ENCODE peak calls at places on chromosomes 12 and 14, in six cellular contexts. F is H1, Y is IMR-90, X is neuronal stem cell, I is mesendoderm, U is H9. P is an unnamed sample.

GRCh38 chr14:94110552-94111181 is at the start of gene IFI27:
- DNase-seq in U (peak), X (no peak), I (no peak), Y (peak), F (no peak), P (no peak)

GRCh38 chr12:71130670-71131069 is 27.1 kb downstream of the TSPAN8 start:
- DNase-seq in Y (no peak), U (no peak), F (no peak), X (no peak), I (no peak), P (no peak)

GRCh38 chr12:27711312-27711682 is 665 bp downstream of the MRPS35 start:
- DNase-seq in U (no peak), Y (no peak), X (no peak), F (no peak), I (peak), P (no peak)

GRCh38 chr14:24984846-24985589 is 64.9 kb downstream of the STXBP6 start:
- DNase-seq in I (no peak), Y (no peak), X (no peak), F (no peak), U (no peak), P (no peak)

GRCh38 chr12:54357802-54358619 is 6.3 kb downstream of the GPR84 start:
- DNase-seq in U (peak), I (peak), F (peak), Y (no peak), X (no peak), P (peak)

GRCh38 chr14:21136024-21136423 is 19.8 kb downstream of the OR5AU1 start:
- DNase-seq in I (peak), U (no peak), Y (peak), F (no peak), X (peak), P (peak)

GRCh38 chr14:51448831-51449665 is 202.7 kb upstream of the FRMD6 start:
- DNase-seq in F (no peak), U (no peak), X (no peak), Y (peak), I (no peak), P (peak)

GRCh38 chr12:1171657-1172056 is 180.6 kb downstream of the ERC1 start:
- DNase-seq in F (no peak), U (no peak), Y (no peak), I (peak), X (peak), P (peak)

GRCh38 chr14:71932229-71932951 is at the start of gene RGS6:
- DNase-seq in I (peak), F (peak), Y (no peak), X (peak), U (peak), P (no peak)

GRCh38 chr14:50768693-50769092 is 62.3 kb downstream of the NIN start:
- DNase-seq in I (no peak), X (no peak), F (no peak), Y (peak), U (no peak), P (peak)

GRCh38 chr12:85823436-85824179 is 12.6 kb downstream of the RASSF9 start:
- DNase-seq in Y (peak), F (no peak), X (no peak), I (no peak), U (no peak), P (peak)

GRCh38 chr14:104794099-104794498 is 1.4 kb downstream of the AKT1 start:
- DNase-seq in X (no peak), I (peak), Y (peak), F (peak), U (peak), P (peak)

GRCh38 chr12:112906712-112907414 is at the start of gene OAS1:
- DNase-seq in I (peak), X (no peak), F (no peak), Y (peak), U (no peak), P (peak)

GRCh38 chr14:26709019-26709418 is 111.2 kb upstream of the NOVA1 start:
- DNase-seq in F (no peak), I (no peak), U (no peak), Y (no peak), X (no peak), P (peak)

GRCh38 chr12:92810370-92810769 is 107.6 kb downstream of the PLEKHG7 start:
- DNase-seq in I (no peak), F (no peak), Y (no peak), U (no peak), X (no peak), P (no peak)

GRCh38 chr12:7859552-7859951 is 13.2 kb downstream of the SLC2A14 start:
- DNase-seq in F (no peak), I (peak), X (no peak), Y (peak), U (no peak), P (peak)

GRCh38 chr12:124828264-124829007 is 35.2 kb downstream of the SCARB1 start:
- DNase-seq in Y (peak), U (no peak), I (peak), F (no peak), X (no peak), P (peak)

GRCh38 chr12:120892265-120892664 is 11.9 kb downstream of the SPPL3 start:
- DNase-seq in X (no peak), U (no peak), F (no peak), Y (no peak), I (no peak), P (no peak)

GRCh38 chr12:19707948-19708409 is 268.7 kb downstream of the AEBP2 start:
- DNase-seq in F (no peak), I (no peak), U (no peak), X (no peak), Y (peak), P (peak)

GRCh38 chr14:89625208-89625987 is 208.4 kb upstream of the FOXN3 start:
- DNase-seq in Y (no peak), X (no peak), U (peak), I (no peak), F (no peak), P (no peak)

GRCh38 chr12:41846718-41847117 is 298.0 kb downstream of the GXYLT1 start:
- DNase-seq in F (no peak), U (no peak), I (no peak), X (no peak), Y (no peak), P (no peak)

GRCh38 chr12:132268674-132269073 is 60.7 kb downstream of the GALNT9 start:
- DNase-seq in F (no peak), X (no peak), I (no peak), U (no peak), Y (no peak), P (no peak)

GRCh38 chr14:70791971-70792370 is 17.3 kb downstream of the MAP3K9 start:
- DNase-seq in Y (no peak), F (no peak), I (no peak), U (no peak), X (no peak), P (no peak)

GRCh38 chr12:132952371-132953162 is 3.5 kb downstream of the ZNF605 start:
- DNase-seq in F (no peak), I (no peak), U (no peak), X (no peak), Y (no peak), P (no peak)

GRCh38 chr12:76010732-76011458 is 20.7 kb downstream of the PHLDA1 start:
- DNase-seq in U (no peak), F (no peak), I (peak), X (no peak), Y (peak), P (peak)

GRCh38 chr12:125187148-125187733 is 122.0 kb downstream of the AACS start:
- DNase-seq in Y (no peak), F (peak), X (no peak), I (no peak), U (no peak), P (no peak)

GRCh38 chr12:60693019-60693626 is 1097.3 kb downstream of the SLC16A7 start:
- DNase-seq in X (no peak), F (no peak), Y (peak), U (no peak), I (no peak), P (peak)

GRCh38 chr12:99271071-99271470 is 376.5 kb upstream of the GARIN6 start:
- DNase-seq in Y (no peak), I (peak), X (no peak), U (no peak), F (no peak), P (peak)

GRCh38 chr12:108731866-108732461 is 646 bp upstream of the CORO1C start:
- DNase-seq in X (peak), Y (peak), I (peak), U (peak), F (peak), P (peak)

GRCh38 chr14:36508418-36509051 is 11.5 kb downstream of the NKX2-1 start:
- DNase-seq in U (peak), X (no peak), I (peak), F (peak), Y (no peak), P (no peak)

DNA sequence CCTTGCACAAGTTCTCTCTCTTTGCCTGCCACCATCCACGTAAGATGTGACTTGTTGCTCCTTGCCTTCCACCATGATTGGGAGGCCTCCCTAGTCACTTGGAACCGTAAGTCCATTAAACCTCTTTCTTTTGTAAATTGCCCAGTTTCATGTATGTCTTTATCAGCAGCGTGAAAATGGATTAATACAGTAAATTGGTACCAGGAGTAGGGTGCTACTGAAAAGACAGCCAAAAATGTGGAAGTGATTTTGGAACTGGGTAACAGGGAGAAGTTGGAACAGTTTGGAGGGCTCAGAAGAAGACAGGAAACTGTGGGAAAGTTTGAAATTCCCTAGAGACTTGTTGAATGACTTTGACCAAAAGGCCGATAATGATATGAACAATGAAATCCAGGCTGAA is 27.9 kb downstream of the STYK1 start:
- DNase-seq in I (no peak), X (no peak), F (no peak), Y (no peak), U (no peak), P (no peak)
- H2BK15ac ChIP-seq in I (no peak), X (no peak), F (no peak), Y (no peak), U (no peak), P (no peak)

DNA sequence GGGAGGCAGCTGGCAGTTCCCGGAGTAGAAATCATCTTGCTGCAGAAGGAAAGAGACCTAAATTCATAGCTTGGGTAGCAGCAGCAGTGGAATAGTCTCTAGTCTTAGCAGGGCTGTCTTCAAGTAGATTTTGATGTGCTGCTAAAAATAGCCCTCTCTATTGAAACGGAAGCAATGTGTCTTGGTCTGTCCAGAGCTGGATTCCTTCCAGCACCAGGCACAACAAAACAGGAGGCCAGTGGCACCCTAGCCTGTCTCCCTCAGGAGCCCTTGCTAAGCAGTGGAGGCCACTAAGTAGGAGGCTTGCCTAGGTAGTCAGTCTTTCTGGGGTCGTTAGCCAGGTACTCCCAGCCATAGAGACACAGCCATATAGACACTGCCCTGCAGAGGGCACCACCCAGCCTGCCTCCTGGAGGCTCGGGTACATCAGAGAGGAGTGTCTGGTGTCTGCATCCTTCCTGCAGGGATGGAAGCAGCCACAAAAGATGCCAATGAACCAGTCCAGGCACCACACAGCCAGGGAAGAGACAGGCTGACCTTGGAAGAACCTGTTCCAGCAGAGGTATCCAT is 97.5 kb downstream of the CRACR2A start:
- DNase-seq in Y (no peak), U (peak), F (peak), X (no peak), I (peak), P (peak)
- H2BK15ac ChIP-seq in Y (no peak), U (no peak), F (no peak), X (no peak), I (no peak), P (no peak)

DNA sequence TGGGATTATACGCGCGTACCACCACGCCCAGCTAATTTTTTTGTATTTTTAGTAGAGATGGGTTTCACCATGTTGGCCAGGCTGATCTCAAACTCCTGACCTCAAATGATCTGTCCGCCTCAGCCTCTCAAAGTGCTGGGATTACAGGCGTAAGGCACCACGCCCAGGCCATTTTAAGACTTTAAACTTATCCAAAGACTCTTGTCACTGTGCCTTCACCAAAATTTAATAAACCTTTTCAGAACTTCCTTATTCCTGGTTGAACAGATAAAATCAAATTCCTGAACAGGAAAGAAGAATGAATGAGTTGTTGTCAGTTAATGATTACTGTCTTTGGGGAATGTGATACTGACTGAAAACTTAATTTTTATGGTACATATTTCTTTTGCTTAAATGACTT is 37.8 kb downstream of the GIT2 start:
- DNase-seq in U (no peak), I (no peak), F (no peak), Y (no peak), X (no peak), P (no peak)
- H2BK15ac ChIP-seq in U (no peak), I (no peak), F (no peak), Y (no peak), X (no peak), P (no peak)

DNA sequence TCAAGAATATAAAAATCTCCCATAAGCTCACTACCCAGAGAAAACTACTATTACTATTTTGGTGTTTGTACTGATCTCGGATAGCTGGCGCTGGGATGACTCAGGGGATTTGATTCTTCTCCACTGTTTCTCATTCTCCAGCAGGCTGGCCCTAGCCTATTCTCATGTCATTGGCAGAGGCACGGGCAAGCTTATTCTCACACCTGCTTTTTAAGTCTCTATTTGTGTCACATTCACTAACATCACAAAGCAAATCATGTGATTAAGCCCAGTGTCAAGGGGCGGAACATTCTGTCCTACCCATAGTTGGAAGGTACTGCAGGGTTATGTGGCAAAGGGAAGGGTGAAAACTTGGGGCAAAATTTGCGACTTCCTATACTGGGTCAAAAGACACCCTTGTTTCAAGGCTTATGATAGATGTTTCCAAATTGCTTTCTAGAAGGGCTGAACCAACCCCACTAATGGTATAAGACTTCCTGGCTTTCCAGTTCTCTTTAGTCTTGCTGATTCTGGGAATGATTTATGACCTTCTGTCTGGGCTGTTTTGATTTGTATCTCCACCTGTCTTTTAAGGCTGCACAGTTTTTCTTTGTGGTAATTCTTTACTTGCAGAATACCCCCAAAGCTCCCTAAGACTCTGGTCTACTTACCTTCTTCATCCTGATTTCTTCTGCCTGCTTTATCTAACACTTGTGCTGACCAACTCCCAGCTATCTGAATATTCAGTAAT is 406.4 kb downstream of the NRXN3 start:
- DNase-seq in U (no peak), I (no peak), F (no peak), X (no peak), Y (no peak), P (no peak)
- H2BK15ac ChIP-seq in U (no peak), I (no peak), F (no peak), X (no peak), Y (no peak), P (no peak)

GRCh38 chr12:97323154-97323553 is 139.4 kb upstream of the RMST start:
- DNase-seq in U (no peak), X (no peak), Y (no peak), I (peak), F (no peak), P (no peak)

GRCh38 chr12:97321640-97322039 is 141.0 kb upstream of the RMST start:
- DNase-seq in Y (no peak), U (no peak), I (no peak), F (no peak), X (no peak), P (no peak)

GRCh38 chr12:97322388-97322787 is 140.2 kb upstream of the RMST start:
- DNase-seq in U (no peak), I (no peak), Y (no peak), F (no peak), X (no peak), P (no peak)

DNA sequence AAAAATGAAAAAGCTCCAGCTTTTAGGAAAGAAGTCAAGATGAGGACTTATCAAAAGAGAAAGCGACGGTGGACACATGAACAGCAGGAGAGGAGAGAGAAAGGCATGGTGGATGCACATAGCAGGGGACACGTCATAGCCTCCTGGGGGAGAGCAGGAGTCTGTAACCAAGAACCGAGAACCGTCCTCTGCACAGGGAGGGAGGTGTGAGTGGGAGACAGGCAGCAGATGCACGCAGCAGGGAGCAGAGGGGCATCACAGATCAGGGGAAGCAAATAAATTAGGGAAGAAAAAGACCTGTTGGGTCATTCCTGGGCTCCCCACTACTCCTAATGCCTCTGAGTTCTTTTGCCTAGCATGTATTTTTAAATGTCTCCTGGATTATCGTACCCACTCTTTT is 138.1 kb upstream of the RMST start:
- DNase-seq in F (peak), X (no peak), I (no peak), Y (no peak), U (no peak), P (no peak)
- H2BK15ac ChIP-seq in F (no peak), X (no peak), I (no peak), Y (no peak), U (no peak), P (no peak)

GRCh38 chr12:63853978-63854377 is 9.5 kb downstream of the SRGAP1 start:
- DNase-seq in U (no peak), Y (no peak), I (no peak), F (no peak), X (no peak), P (no peak)

GRCh38 chr12:63857771-63858670 is 13.5 kb downstream of the SRGAP1 start:
- DNase-seq in X (no peak), Y (peak), I (no peak), U (no peak), F (no peak), P (no peak)

GRCh38 chr12:63849641-63850040 is 5.1 kb downstream of the SRGAP1 start:
- DNase-seq in I (no peak), Y (no peak), X (no peak), U (no peak), F (no peak), P (no peak)

GRCh38 chr12:63855299-63855698 is 10.8 kb downstream of the SRGAP1 start:
- DNase-seq in U (no peak), Y (no peak), F (no peak), I (no peak), X (no peak), P (no peak)
- H2BK15ac ChIP-seq in U (no peak), Y (no peak), F (no peak), I (no peak), X (no peak), P (no peak)

DNA sequence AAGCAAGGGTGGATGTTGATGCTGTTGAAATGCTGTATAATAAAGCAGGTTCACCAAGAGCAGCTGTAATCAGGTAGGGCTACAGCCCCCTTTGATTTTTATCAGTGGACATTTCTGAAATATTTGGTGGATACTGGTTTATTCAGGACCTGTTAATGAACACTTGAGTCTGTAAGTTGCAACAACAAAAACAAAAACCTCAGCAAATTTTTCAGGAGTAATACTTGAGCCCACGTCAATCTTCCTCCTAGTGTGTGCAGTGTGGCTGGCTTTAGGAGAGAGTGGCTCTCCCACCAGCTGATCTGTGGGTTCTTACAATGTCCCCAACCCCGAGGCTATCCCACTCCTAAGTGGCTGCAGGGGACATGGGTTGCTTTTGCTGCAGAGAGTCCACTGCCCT is 347.8 kb downstream of the GLT1D1 start:
- DNase-seq in Y (no peak), F (no peak), I (no peak), U (no peak), X (no peak), P (no peak)
- H2BK15ac ChIP-seq in Y (no peak), F (no peak), I (no peak), U (no peak), X (no peak), P (no peak)

DNA sequence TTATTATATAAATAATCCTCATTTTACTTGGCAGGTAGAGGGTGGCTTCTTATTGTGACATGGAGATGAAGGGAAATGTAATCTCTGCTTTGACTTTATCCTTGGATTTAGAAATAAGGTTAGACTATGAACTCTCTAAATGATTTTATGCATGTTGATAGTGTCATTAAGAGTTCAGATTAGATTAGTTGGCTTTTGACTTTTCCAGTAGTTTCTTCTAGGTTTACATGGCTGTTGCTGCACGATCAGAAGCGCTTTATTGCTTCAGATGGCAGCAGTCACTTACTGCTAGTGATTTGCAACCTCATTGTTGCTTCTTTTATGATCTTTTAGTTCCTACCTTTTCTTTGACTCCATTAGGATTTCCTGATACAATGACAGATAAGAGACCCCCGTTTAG is 32.3 kb downstream of the SLC15A5 start:
- DNase-seq in U (no peak), I (no peak), Y (no peak), X (no peak), F (no peak), P (no peak)
- H2BK15ac ChIP-seq in U (no peak), I (no peak), Y (no peak), X (no peak), F (no peak), P (no peak)

P was measured in mesenchymal stem cell.